ENCODE peak calls at places on chromosomes 7 and 10, in eight cellular contexts. I is sigmoid colon, W is memory B cell, C is type B pancreatic cell, B is T-helper 2 cell, O is NCI-H774, K is GM03348, X is iris pigment epithelial cell. M is an unnamed sample.

GRCh38 chr7:42493436-42494198 is 256.6 kb upstream of the GLI3 start:
- DNase-seq in I (peak), W (no peak), C (peak), B (no peak), O (no peak), K (peak), X (peak), M (peak)

GRCh38 chr7:1296727-1297475 is 64.2 kb downstream of the UNCX start:
- DNase-seq in I (no peak), W (no peak), C (no peak), B (no peak), O (no peak), K (no peak), X (no peak), M (no peak)

GRCh38 chr10:79502561-79503309 is 9.6 kb upstream of the EIF5AL1 start:
- DNase-seq in I (no peak), W (no peak), C (no peak), B (no peak), O (no peak), K (no peak), X (no peak), M (no peak)

GRCh38 chr7:157588271-157588589 is 251.4 kb downstream of the DNAJB6 start:
- DNase-seq in I (peak), W (no peak), C (no peak), B (no peak), O (no peak), K (no peak), X (no peak), M (no peak)

GRCh38 chr10:124005991-124006392 is 87.4 kb downstream of the CHST15 start:
- DNase-seq in I (peak), W (no peak), C (no peak), B (no peak), O (no peak), K (no peak), X (no peak), M (no peak)

GRCh38 chr10:3398825-3399646 is 226.5 kb upstream of the PITRM1 start:
- DNase-seq in I (no peak), W (no peak), C (peak), B (no peak), O (no peak), K (no peak), X (peak), M (peak)

GRCh38 chr7:36763084-36763807 is 39.0 kb upstream of the AOAH start:
- DNase-seq in I (no peak), W (no peak), C (no peak), B (no peak), O (no peak), K (no peak), X (peak), M (no peak)

GRCh38 chr7:22561895-22562593 is 62.1 kb upstream of the STEAP1B start:
- DNase-seq in I (no peak), W (no peak), C (peak), B (no peak), O (no peak), K (peak), X (peak), M (peak)

GRCh38 chr7:32427769-32428291 is 62.4 kb downstream of the LSM5 start:
- DNase-seq in I (no peak), W (peak), C (peak), B (peak), O (no peak), K (peak), X (peak), M (no peak)

GRCh38 chr10:102777696-102778530 is 34.2 kb downstream of the WBP1L start:
- DNase-seq in I (no peak), W (no peak), C (no peak), B (no peak), O (no peak), K (no peak), X (peak), M (no peak)

GRCh38 chr10:74510594-74510993 is 315.8 kb upstream of the KAT6B start:
- DNase-seq in I (no peak), W (no peak), C (no peak), B (no peak), O (no peak), K (no peak), X (no peak), M (no peak)

GRCh38 chr7:140977351-140978140 is 37.2 kb downstream of the MRPS33 start:
- DNase-seq in I (no peak), W (no peak), C (no peak), B (no peak), O (no peak), K (no peak), X (no peak), M (no peak)

GRCh38 chr10:95567903-95568630 is 6.9 kb upstream of the SORBS1 start:
- DNase-seq in I (no peak), W (no peak), C (no peak), B (no peak), O (no peak), K (no peak), X (peak), M (no peak)

GRCh38 chr10:132931258-132931657 is 11.1 kb downstream of the CFAP46 start:
- DNase-seq in I (no peak), W (no peak), C (no peak), B (no peak), O (no peak), K (no peak), X (no peak), M (no peak)

GRCh38 chr10:3811331-3811870 is 26.4 kb upstream of the KLF6 start:
- DNase-seq in I (no peak), W (peak), C (no peak), B (no peak), O (no peak), K (peak), X (peak), M (no peak)

GRCh38 chr10:132229834-132230556 is 43.2 kb downstream of the DPYSL4 start:
- DNase-seq in I (no peak), W (no peak), C (no peak), B (no peak), O (no peak), K (peak), X (peak), M (no peak)

GRCh38 chr7:17021205-17021604 is 139.4 kb upstream of the AGR3 start:
- DNase-seq in I (no peak), W (no peak), C (no peak), B (no peak), O (no peak), K (peak), X (peak), M (no peak)

GRCh38 chr10:114604357-114605129 is 53.5 kb downstream of the ABLIM1 start:
- DNase-seq in I (no peak), W (no peak), C (no peak), B (no peak), O (no peak), K (no peak), X (no peak), M (no peak)

GRCh38 chr10:75957321-75957720 is 525.9 kb downstream of the LRMDA start:
- DNase-seq in I (no peak), W (no peak), C (no peak), B (no peak), O (no peak), K (no peak), X (no peak), M (no peak)

GRCh38 chr7:132255084-132255483 is 321.2 kb downstream of the PLXNA4 start:
- DNase-seq in I (no peak), W (no peak), C (no peak), B (no peak), O (no peak), K (no peak), X (no peak), M (no peak)

GRCh38 chr7:31020652-31021051 is 31.5 kb upstream of the ADCYAP1R1 start:
- DNase-seq in I (no peak), W (no peak), C (no peak), B (no peak), O (no peak), K (no peak), X (no peak), M (no peak)

GRCh38 chr10:1249142-1249541 is 193.0 kb downstream of the WDR37 start:
- DNase-seq in I (no peak), W (no peak), C (no peak), B (no peak), O (no peak), K (no peak), X (no peak), M (no peak)

GRCh38 chr7:128221929-128222403 is 19.1 kb upstream of the LEP start:
- DNase-seq in I (no peak), W (no peak), C (no peak), B (no peak), O (no peak), K (peak), X (no peak), M (no peak)

GRCh38 chr10:11167233-11167979 is 149.7 kb downstream of the CELF2 start:
- DNase-seq in I (no peak), W (no peak), C (no peak), B (no peak), O (no peak), K (no peak), X (no peak), M (no peak)

GRCh38 chr7:21611129-21611528 is 68.3 kb downstream of the DNAH11 start:
- DNase-seq in I (no peak), W (no peak), C (no peak), B (no peak), O (no peak), K (no peak), X (no peak), M (no peak)

GRCh38 chr10:82150123-82150900 is 275.3 kb downstream of the NRG3 start:
- DNase-seq in I (no peak), W (no peak), C (no peak), B (no peak), O (no peak), K (no peak), X (no peak), M (no peak)

GRCh38 chr7:79317728-79318127 is 135.7 kb downstream of the MAGI2 start:
- DNase-seq in I (no peak), W (no peak), C (no peak), B (no peak), O (no peak), K (peak), X (peak), M (no peak)

GRCh38 chr10:29811751-29812427 is 177.1 kb upstream of the SVIL start:
- DNase-seq in I (peak), W (no peak), C (no peak), B (no peak), O (peak), K (peak), X (peak), M (no peak)

GRCh38 chr10:3873728-3874461 is 88.9 kb upstream of the KLF6 start:
- DNase-seq in I (no peak), W (peak), C (no peak), B (no peak), O (peak), K (no peak), X (peak), M (peak)

GRCh38 chr7:24896031-24896433 is 83.9 kb downstream of the OSBPL3 start:
- DNase-seq in I (no peak), W (peak), C (no peak), B (no peak), O (no peak), K (no peak), X (no peak), M (no peak)

GRCh38 chr10:30502266-30503058 is 68.5 kb downstream of the MAP3K8 start:
- DNase-seq in I (no peak), W (peak), C (no peak), B (no peak), O (no peak), K (peak), X (peak), M (no peak)